ENCODE peak calls at places on chromosomes 7 and 10, in seven cellular contexts. One of them, this sample, is unnamed.

GRCh38 chr7:18861514-18861913 is 255.9 kb downstream of the TWIST1 start:
- DNase-seq in WERI-Rb-1: no peak
- DNase-seq in mesothelial cell of epicardium: no peak
- DNase-seq in NCI-H2171 treated with DMSO at 0.1 percent for 48 hours: no peak
- DNase-seq in CD8-positive, alpha-beta T cell: no peak
- DNase-seq in M059J: peak
- DNase-seq in transverse colon: no peak
- DNase-seq in this sample: no peak

GRCh38 chr10:683448-684071 is 5.9 kb downstream of the DIP2C start:
- DNase-seq in WERI-Rb-1: no peak
- DNase-seq in mesothelial cell of epicardium: no peak
- DNase-seq in NCI-H2171 treated with DMSO at 0.1 percent for 48 hours: no peak
- DNase-seq in CD8-positive, alpha-beta T cell: no peak
- DNase-seq in M059J: peak
- DNase-seq in transverse colon: no peak
- DNase-seq in this sample: no peak

GRCh38 chr7:43112941-43113621 is 634 bp downstream of the HECW1 start:
- DNase-seq in WERI-Rb-1: peak
- DNase-seq in mesothelial cell of epicardium: peak
- DNase-seq in NCI-H2171 treated with DMSO at 0.1 percent for 48 hours: no peak
- DNase-seq in CD8-positive, alpha-beta T cell: no peak
- DNase-seq in M059J: peak
- DNase-seq in transverse colon: no peak
- DNase-seq in this sample: no peak

GRCh38 chr7:7323352-7323751 is 141.0 kb downstream of the C1GALT1 start:
- DNase-seq in WERI-Rb-1: no peak
- DNase-seq in mesothelial cell of epicardium: no peak
- DNase-seq in NCI-H2171 treated with DMSO at 0.1 percent for 48 hours: no peak
- DNase-seq in CD8-positive, alpha-beta T cell: no peak
- DNase-seq in M059J: peak
- DNase-seq in transverse colon: no peak
- DNase-seq in this sample: no peak

GRCh38 chr7:135678612-135679575 is 16.6 kb downstream of the STMP1 start:
- DNase-seq in WERI-Rb-1: no peak
- DNase-seq in mesothelial cell of epicardium: no peak
- DNase-seq in NCI-H2171 treated with DMSO at 0.1 percent for 48 hours: no peak
- DNase-seq in CD8-positive, alpha-beta T cell: no peak
- DNase-seq in M059J: peak
- DNase-seq in transverse colon: no peak
- DNase-seq in this sample: no peak

GRCh38 chr10:69866688-69867461 is 65.2 kb downstream of the COL13A1 start:
- DNase-seq in WERI-Rb-1: peak
- DNase-seq in mesothelial cell of epicardium: peak
- DNase-seq in NCI-H2171 treated with DMSO at 0.1 percent for 48 hours: no peak
- DNase-seq in CD8-positive, alpha-beta T cell: no peak
- DNase-seq in M059J: peak
- DNase-seq in transverse colon: peak
- DNase-seq in this sample: no peak

GRCh38 chr7:43577485-43577951 is 5.4 kb upstream of the STK17A start:
- DNase-seq in WERI-Rb-1: peak
- DNase-seq in mesothelial cell of epicardium: no peak
- DNase-seq in NCI-H2171 treated with DMSO at 0.1 percent for 48 hours: peak
- DNase-seq in CD8-positive, alpha-beta T cell: no peak
- DNase-seq in M059J: no peak
- DNase-seq in transverse colon: no peak
- DNase-seq in this sample: no peak

GRCh38 chr10:107230854-107231253 is 66.3 kb upstream of the SORCS1 start:
- DNase-seq in WERI-Rb-1: no peak
- DNase-seq in mesothelial cell of epicardium: no peak
- DNase-seq in NCI-H2171 treated with DMSO at 0.1 percent for 48 hours: no peak
- DNase-seq in CD8-positive, alpha-beta T cell: no peak
- DNase-seq in M059J: no peak
- DNase-seq in transverse colon: no peak
- DNase-seq in this sample: no peak

GRCh38 chr7:73526892-73527821 is 5.1 kb upstream of the BAZ1B start:
- DNase-seq in WERI-Rb-1: peak
- DNase-seq in mesothelial cell of epicardium: no peak
- DNase-seq in NCI-H2171 treated with DMSO at 0.1 percent for 48 hours: peak
- DNase-seq in CD8-positive, alpha-beta T cell: no peak
- DNase-seq in M059J: peak
- DNase-seq in transverse colon: no peak
- DNase-seq in this sample: peak

GRCh38 chr7:117871778-117872538 is 1.3 kb downstream of the CTTNBP2 start:
- DNase-seq in WERI-Rb-1: no peak
- DNase-seq in mesothelial cell of epicardium: peak
- DNase-seq in NCI-H2171 treated with DMSO at 0.1 percent for 48 hours: no peak
- DNase-seq in CD8-positive, alpha-beta T cell: no peak
- DNase-seq in M059J: peak
- DNase-seq in transverse colon: no peak
- DNase-seq in this sample: no peak

GRCh38 chr7:5507026-5507425 is 83.4 kb upstream of the TNRC18 start:
- DNase-seq in WERI-Rb-1: no peak
- DNase-seq in mesothelial cell of epicardium: no peak
- DNase-seq in NCI-H2171 treated with DMSO at 0.1 percent for 48 hours: no peak
- DNase-seq in CD8-positive, alpha-beta T cell: no peak
- DNase-seq in M059J: peak
- DNase-seq in transverse colon: no peak
- DNase-seq in this sample: no peak

GRCh38 chr7:25456467-25457171 is 228.3 kb upstream of the NPVF start:
- DNase-seq in WERI-Rb-1: peak
- DNase-seq in mesothelial cell of epicardium: no peak
- DNase-seq in NCI-H2171 treated with DMSO at 0.1 percent for 48 hours: peak
- DNase-seq in CD8-positive, alpha-beta T cell: no peak
- DNase-seq in M059J: peak
- DNase-seq in transverse colon: peak
- DNase-seq in this sample: no peak

GRCh38 chr7:29657856-29658255 is 94.2 kb downstream of the PRR15 start:
- DNase-seq in WERI-Rb-1: no peak
- DNase-seq in mesothelial cell of epicardium: no peak
- DNase-seq in NCI-H2171 treated with DMSO at 0.1 percent for 48 hours: no peak
- DNase-seq in CD8-positive, alpha-beta T cell: no peak
- DNase-seq in M059J: no peak
- DNase-seq in transverse colon: no peak
- DNase-seq in this sample: no peak

This sample was measured in spleen.